ENCODE peak calls at places on chromosomes 12 and 14, in six cellular contexts. V is NCI-H2081; O is activated naive CD4-positive, alpha-beta T cell treated with anti-CD3 and anti-CD28 coated beads, Interleukin-2, amount 10 ng/mL, durations not matched to agents 7 days and 5 days; H is mucosa of gallbladder; E is psoas muscle; C is HEK293T. R is an unnamed sample.

GRCh38 chr12:93366427-93366826 is 11.3 kb upstream of the NUDT4 start:
- DNase-seq in H (no peak), V (no peak), E (no peak), C (no peak), O (no peak), R (no peak)

GRCh38 chr12:54891717-54892478 is 37.6 kb downstream of the MUCL1 start:
- DNase-seq in C (no peak), E (no peak), V (peak), O (no peak), H (peak), R (no peak)

GRCh38 chr12:62934799-62935674 is at the start of gene PPM1H:
- DNase-seq in E (peak), V (peak), O (peak), H (peak), C (peak), R (peak)

GRCh38 chr12:12018454-12018853 is 52.3 kb upstream of the BCL2L14 start:
- DNase-seq in H (no peak), O (no peak), E (no peak), V (no peak), C (no peak), R (no peak)

GRCh38 chr14:68501171-68501570 is 291.7 kb downstream of the ZFP36L1 start:
- DNase-seq in C (no peak), E (no peak), O (no peak), H (no peak), V (no peak), R (no peak)

GRCh38 chr14:101135796-101136742 is 232.5 kb upstream of the RTL1 start:
- DNase-seq in H (no peak), C (peak), O (no peak), V (no peak), E (peak), R (peak)

GRCh38 chr12:75815756-75816155 is 215.8 kb downstream of the PHLDA1 start:
- DNase-seq in O (no peak), E (no peak), H (no peak), C (no peak), V (no peak), R (no peak)

GRCh38 chr12:99444859-99445316 is 202.7 kb upstream of the GARIN6 start:
- DNase-seq in E (no peak), H (no peak), O (no peak), C (no peak), V (no peak), R (no peak)

GRCh38 chr14:44154889-44155288 is 352.2 kb downstream of the FSCB start:
- DNase-seq in C (no peak), E (no peak), H (no peak), O (no peak), V (peak), R (no peak)

GRCh38 chr12:65996146-65996545 is 134.4 kb downstream of the LLPH start:
- DNase-seq in H (no peak), C (no peak), O (no peak), V (no peak), E (no peak), R (no peak)

GRCh38 chr14:67370830-67371229 is 10.7 kb downstream of the EIF2S1 start:
- DNase-seq in E (no peak), H (no peak), O (no peak), V (no peak), C (no peak), R (no peak)